ENCODE peak calls at places on chromosomes 5 and 9, in seven cellular contexts. Z is CD4-positive, alpha-beta T cell; O is T-helper 1 cell; R is caudate nucleus; N is HEK293T; S is GM03348; X is stimulated activated naive CD4-positive, alpha-beta T cell. P is an unnamed sample.
A peak's percentile ranks its signal among the peaks of the same experiment; 100 is the strongest.

GRCh38 chr5:143217065-143217803 is 186.3 kb downstream of the NR3C1 start:
- DNase-seq in S (peak; percentile 28), N (no peak), R (no peak), Z (no peak), X (no peak), O (no peak), P (no peak)

GRCh38 chr9:23539311-23539710 is 286.7 kb downstream of the ELAVL2 start:
- DNase-seq in N (no peak), S (no peak), Z (no peak), O (no peak), X (no peak), R (no peak), P (no peak)

GRCh38 chr5:168699002-168699401 is 119.8 kb upstream of the PANK3 start:
- DNase-seq in Z (no peak), S (peak; percentile 44), X (no peak), O (no peak), N (no peak), R (no peak), P (no peak)

GRCh38 chr5:161546463-161547301 is at the start of gene GABRB2:
- DNase-seq in N (peak; percentile 31), O (no peak), X (no peak), R (peak; percentile 68), Z (no peak), S (peak; percentile 73), P (peak; percentile 66)

GRCh38 chr9:18989865-18990264 is 43.1 kb downstream of the SAXO1 start:
- DNase-seq in Z (no peak), N (no peak), X (no peak), R (no peak), O (no peak), S (no peak), P (no peak)

GRCh38 chr9:21806644-21807043 is 4.2 kb downstream of the MTAP start:
- DNase-seq in Z (no peak), X (no peak), R (no peak), N (no peak), S (no peak), O (no peak), P (no peak)

GRCh38 chr9:111037744-111038335 is 430 bp downstream of the LPAR1 start:
- DNase-seq in R (no peak), S (peak; percentile 61), O (peak; percentile 5), N (peak; percentile 63), Z (no peak), X (no peak), P (peak; percentile 38)

GRCh38 chr5:154823605-154824004 is 26.8 kb downstream of the FAXDC2 start:
- DNase-seq in S (no peak), R (no peak), Z (no peak), N (no peak), X (no peak), O (no peak), P (no peak)

GRCh38 chr9:132163457-132163875 is 1.6 kb downstream of the NTNG2 start:
- DNase-seq in O (no peak), Z (no peak), S (peak; percentile 44), X (no peak), N (no peak), R (no peak), P (no peak)

GRCh38 chr5:2899311-2899710 is 147.8 kb upstream of the IRX2 start:
- DNase-seq in O (no peak), X (no peak), N (no peak), Z (no peak), R (no peak), S (no peak), P (no peak)

GRCh38 chr9:20729545-20729944 is 45.5 kb downstream of the FOCAD start:
- DNase-seq in R (no peak), O (no peak), X (no peak), Z (no peak), S (peak; percentile 12), N (no peak), P (no peak)

GRCh38 chr5:163631846-163632245 is 126.4 kb downstream of the MAT2B start:
- DNase-seq in R (no peak), O (no peak), N (no peak), X (no peak), S (no peak), Z (no peak), P (no peak)

GRCh38 chr5:57258943-57259342 is 85.1 kb downstream of the GPBP1 start:
- DNase-seq in O (no peak), N (no peak), R (no peak), X (no peak), S (no peak), Z (no peak), P (no peak)

GRCh38 chr5:177508837-177509236 is 789 bp downstream of the DOK3 start:
- DNase-seq in N (no peak), X (no peak), O (no peak), Z (no peak), S (no peak), R (no peak), P (no peak)

GRCh38 chr9:134661791-134662142 is 20.2 kb downstream of the COL5A1 start:
- DNase-seq in N (no peak), R (no peak), Z (no peak), X (no peak), O (no peak), S (peak; percentile 77), P (no peak)

GRCh38 chr9:34047864-34048729 is 590 bp downstream of the UBAP2 start:
- DNase-seq in X (peak; percentile 52), N (peak; percentile 43), Z (peak; percentile 39), O (peak; percentile 15), S (peak; percentile 54), R (peak; percentile 24), P (peak; percentile 74)

GRCh38 chr5:144484124-144484897 is 313.6 kb downstream of the KCTD16 start:
- DNase-seq in S (peak; percentile 17), O (no peak), R (no peak), Z (no peak), X (no peak), N (no peak), P (no peak)

GRCh38 chr9:109912082-109912581 is 132.1 kb downstream of the PALM2AKAP2 start:
- DNase-seq in Z (no peak), S (peak; percentile 32), X (no peak), N (no peak), R (no peak), O (no peak), P (no peak)

GRCh38 chr9:115167175-115167574 is 49.2 kb upstream of the TNC start:
- DNase-seq in N (no peak), R (no peak), X (no peak), O (no peak), Z (no peak), S (peak; percentile 85), P (no peak)

GRCh38 chr5:178535299-178536175 is 54.7 kb downstream of the COL23A1 start:
- DNase-seq in Z (no peak), O (no peak), N (no peak), S (no peak), R (no peak), X (no peak), P (no peak)

GRCh38 chr5:37834542-37835399 is 5.1 kb downstream of the GDNF start:
- DNase-seq in X (no peak), S (no peak), O (no peak), R (no peak), N (no peak), Z (no peak), P (no peak)

GRCh38 chr9:135192686-135193085 is 105.2 kb downstream of the OLFM1 start:
- DNase-seq in R (no peak), O (no peak), X (no peak), S (no peak), Z (no peak), N (no peak), P (no peak)

GRCh38 chr5:142391031-142391872 is 66.4 kb upstream of the SPRY4 start:
- DNase-seq in X (no peak), R (no peak), O (no peak), Z (no peak), N (no peak), S (no peak), P (no peak)

GRCh38 chr5:154311362-154311761 is 120.8 kb downstream of the GALNT10 start:
- DNase-seq in S (no peak), Z (no peak), X (no peak), O (no peak), N (no peak), R (no peak), P (no peak)

GRCh38 chr5:174726916-174727793 is 2.8 kb downstream of the MSX2 start:
- DNase-seq in R (no peak), N (no peak), X (no peak), Z (no peak), S (no peak), O (no peak), P (no peak)

GRCh38 chr9:21993893-21994525 is at the start of gene CDKN2A:
- DNase-seq in O (no peak), S (no peak), X (no peak), Z (no peak), N (no peak), R (no peak), P (no peak)

GRCh38 chr9:16871358-16872151 is 1.1 kb upstream of the BNC2 start:
- DNase-seq in Z (no peak), X (no peak), S (peak; percentile 82), O (no peak), R (no peak), N (peak; percentile 21), P (peak; percentile 45)

GRCh38 chr9:13264788-13265187 is 14.7 kb downstream of the MPDZ start:
- DNase-seq in R (no peak), Z (no peak), O (no peak), X (no peak), N (no peak), S (peak; percentile 33), P (no peak)

GRCh38 chr5:2187156-2187555 is 304.4 kb upstream of the IRX4 start:
- DNase-seq in R (no peak), S (no peak), N (no peak), Z (no peak), O (no peak), X (no peak), P (peak; percentile 2)

GRCh38 chr5:54654211-54654610 is 136.7 kb downstream of the SNX18 start:
- DNase-seq in X (no peak), S (no peak), Z (no peak), R (no peak), N (no peak), O (no peak), P (no peak)

GRCh38 chr9:74007833-74008232 is 489.3 kb upstream of the RORB start:
- DNase-seq in N (no peak), S (no peak), R (no peak), O (no peak), X (no peak), Z (no peak), P (no peak)

GRCh38 chr9:98657897-98658296 is 50.8 kb downstream of the GABBR2 start:
- DNase-seq in O (no peak), R (no peak), S (peak; percentile 42), X (no peak), N (no peak), Z (no peak), P (no peak)

GRCh38 chr5:133384903-133385302 is 227.4 kb downstream of the FSTL4 start:
- DNase-seq in Z (no peak), N (no peak), R (no peak), X (no peak), O (no peak), S (no peak), P (no peak)

GRCh38 chr5:135694016-135694415 is 115.2 kb upstream of the CXCL14 start:
- DNase-seq in Z (no peak), R (no peak), X (no peak), O (no peak), S (no peak), N (no peak), P (no peak)

GRCh38 chr9:35756743-35757526 is 2.9 kb upstream of the MSMP start:
- DNase-seq in X (peak; percentile 69), Z (no peak), R (peak; percentile 63), S (peak; percentile 25), N (no peak), O (no peak), P (peak; percentile 84)

GRCh38 chr5:137376127-137376526 is 123.0 kb downstream of the SPOCK1 start:
- DNase-seq in X (no peak), S (no peak), O (no peak), R (no peak), N (no peak), Z (no peak), P (no peak)

GRCh38 chr5:95808686-95809413 is 13.7 kb downstream of the GLRX start:
- DNase-seq in R (peak; percentile 12), S (peak; percentile 77), X (peak; percentile 80), N (peak; percentile 57), O (peak; percentile 59), Z (peak; percentile 84), P (peak; percentile 74)

GRCh38 chr5:40790947-40791593 is 7.1 kb downstream of the PRKAA1 start:
- DNase-seq in Z (no peak), X (no peak), R (no peak), O (no peak), N (no peak), S (no peak), P (no peak)